ENCODE peak calls at places on chromosome 10, in seven cellular contexts. One of them, this sample, is unnamed.

GRCh38 chr10:109979215-109979614 is 28.6 kb upstream of the ADD3 start:
- DNase-seq in esophagus squamous epithelium: no peak
- DNase-seq in right atrium auricular region: no peak
- DNase-seq in endothelial cell of umbilical vein: no peak
- DNase-seq in thoracic aorta: no peak
- DNase-seq in upper lobe of right lung: no peak
- DNase-seq in ovary: no peak
- DNase-seq in this sample: no peak

GRCh38 chr10:812787-813186 is 118.7 kb downstream of the LARP4B start:
- DNase-seq in esophagus squamous epithelium: no peak
- DNase-seq in right atrium auricular region: no peak
- DNase-seq in endothelial cell of umbilical vein: no peak
- DNase-seq in ovary: no peak
- DNase-seq in thoracic aorta: no peak
- DNase-seq in upper lobe of right lung: no peak
- DNase-seq in this sample: no peak

GRCh38 chr10:100562008-100562672 is 26.4 kb downstream of the HIF1AN start:
- DNase-seq in esophagus squamous epithelium: no peak
- DNase-seq in ovary: peak; percentile 79
- DNase-seq in thoracic aorta: no peak
- DNase-seq in endothelial cell of umbilical vein: peak; percentile 51
- DNase-seq in right atrium auricular region: no peak
- DNase-seq in upper lobe of right lung: peak; percentile 86
- DNase-seq in this sample: peak; percentile 78

GRCh38 chr10:119190353-119190752 is 11.7 kb upstream of the PRDX3 start:
- DNase-seq in thoracic aorta: no peak
- DNase-seq in endothelial cell of umbilical vein: peak; percentile 18
- DNase-seq in ovary: no peak
- DNase-seq in right atrium auricular region: no peak
- DNase-seq in upper lobe of right lung: no peak
- DNase-seq in esophagus squamous epithelium: no peak
- DNase-seq in this sample: no peak

GRCh38 chr10:104340692-104341091 is 2.4 kb upstream of the ITPRIP start:
- DNase-seq in endothelial cell of umbilical vein: no peak
- DNase-seq in ovary: no peak
- DNase-seq in right atrium auricular region: no peak
- DNase-seq in thoracic aorta: no peak
- DNase-seq in upper lobe of right lung: no peak
- DNase-seq in esophagus squamous epithelium: no peak
- DNase-seq in this sample: no peak

GRCh38 chr10:219731-220472 is 84.6 kb downstream of the ZMYND11 start:
- DNase-seq in thoracic aorta: no peak
- DNase-seq in esophagus squamous epithelium: no peak
- DNase-seq in ovary: no peak
- DNase-seq in right atrium auricular region: no peak
- DNase-seq in upper lobe of right lung: no peak
- DNase-seq in endothelial cell of umbilical vein: no peak
- DNase-seq in this sample: no peak

GRCh38 chr10:102501201-102502028 is 1.1 kb downstream of the ACTR1A start:
- DNase-seq in thoracic aorta: no peak
- DNase-seq in upper lobe of right lung: no peak
- DNase-seq in esophagus squamous epithelium: no peak
- DNase-seq in endothelial cell of umbilical vein: no peak
- DNase-seq in right atrium auricular region: no peak
- DNase-seq in ovary: no peak
- DNase-seq in this sample: no peak

GRCh38 chr10:36534471-36535002 is 590.9 kb upstream of the ANKRD30A start:
- DNase-seq in endothelial cell of umbilical vein: peak; percentile 82
- DNase-seq in ovary: no peak
- DNase-seq in upper lobe of right lung: no peak
- DNase-seq in esophagus squamous epithelium: no peak
- DNase-seq in thoracic aorta: no peak
- DNase-seq in right atrium auricular region: no peak
- DNase-seq in this sample: no peak

GRCh38 chr10:24383681-24384106 is 174.8 kb downstream of the KIAA1217 start:
- DNase-seq in right atrium auricular region: peak; percentile 94
- DNase-seq in endothelial cell of umbilical vein: peak; percentile 74
- DNase-seq in esophagus squamous epithelium: peak; percentile 24
- DNase-seq in thoracic aorta: peak; percentile 55
- DNase-seq in upper lobe of right lung: peak; percentile 89
- DNase-seq in ovary: peak; percentile 95
- DNase-seq in this sample: peak; percentile 90

GRCh38 chr10:114703377-114704125 is 45.5 kb upstream of the ABLIM1 start:
- DNase-seq in right atrium auricular region: no peak
- DNase-seq in endothelial cell of umbilical vein: peak; percentile 69
- DNase-seq in thoracic aorta: no peak
- DNase-seq in upper lobe of right lung: no peak
- DNase-seq in ovary: no peak
- DNase-seq in esophagus squamous epithelium: no peak
- DNase-seq in this sample: no peak

GRCh38 chr10:115063702-115064479 is 29.3 kb upstream of the ATRNL1 start:
- DNase-seq in esophagus squamous epithelium: no peak
- DNase-seq in right atrium auricular region: no peak
- DNase-seq in endothelial cell of umbilical vein: no peak
- DNase-seq in ovary: no peak
- DNase-seq in thoracic aorta: no peak
- DNase-seq in upper lobe of right lung: no peak
- DNase-seq in this sample: no peak

GRCh38 chr10:88958721-88959120 is 6.1 kb upstream of the ACTA2 start:
- DNase-seq in right atrium auricular region: no peak
- DNase-seq in upper lobe of right lung: no peak
- DNase-seq in esophagus squamous epithelium: no peak
- DNase-seq in endothelial cell of umbilical vein: no peak
- DNase-seq in ovary: no peak
- DNase-seq in thoracic aorta: no peak
- DNase-seq in this sample: no peak

GRCh38 chr10:95421782-95422181 is 131.0 kb upstream of the PDLIM1 start:
- DNase-seq in ovary: no peak
- DNase-seq in upper lobe of right lung: no peak
- DNase-seq in right atrium auricular region: no peak
- DNase-seq in endothelial cell of umbilical vein: no peak
- DNase-seq in thoracic aorta: no peak
- DNase-seq in esophagus squamous epithelium: no peak
- DNase-seq in this sample: no peak
- H3K4me1 ChIP-seq in ovary: no peaks in the 10 kb centered on the region
- H3K4me1 ChIP-seq in upper lobe of right lung: no peaks in the 10 kb centered on the region
- H3K4me1 ChIP-seq in right atrium auricular region: no peaks in the 10 kb centered on the region
- H3K4me1 ChIP-seq in endothelial cell of umbilical vein: no peaks in the 10 kb centered on the region
- H3K4me1 ChIP-seq in thoracic aorta: peaks cover 100% of the 10 kb centered on the region
- H3K4me1 ChIP-seq in esophagus squamous epithelium: peaks cover 20% of the 10 kb centered on the region
- H3K4me1 ChIP-seq in this sample: peaks cover 72% of the 10 kb centered on the region

GRCh38 chr10:63712717-63713115 is 191.5 kb downstream of the REEP3 start:
- DNase-seq in right atrium auricular region: no peak
- DNase-seq in esophagus squamous epithelium: no peak
- DNase-seq in upper lobe of right lung: no peak
- DNase-seq in ovary: no peak
- DNase-seq in thoracic aorta: no peak
- DNase-seq in endothelial cell of umbilical vein: no peak
- DNase-seq in this sample: no peak

GRCh38 chr10:63710703-63711102 is 189.5 kb downstream of the REEP3 start:
- DNase-seq in upper lobe of right lung: no peak
- DNase-seq in endothelial cell of umbilical vein: no peak
- DNase-seq in esophagus squamous epithelium: no peak
- DNase-seq in thoracic aorta: no peak
- DNase-seq in ovary: no peak
- DNase-seq in right atrium auricular region: no peak
- DNase-seq in this sample: no peak

GRCh38 chr10:63713191-63714144 is 192.3 kb downstream of the REEP3 start:
- DNase-seq in esophagus squamous epithelium: no peak
- DNase-seq in endothelial cell of umbilical vein: peak; percentile 88
- DNase-seq in right atrium auricular region: no peak
- DNase-seq in upper lobe of right lung: no peak
- DNase-seq in ovary: peak; percentile 91
- DNase-seq in thoracic aorta: no peak
- DNase-seq in this sample: peak; percentile 85

GRCh38 chr10:63711866-63712716 is 190.9 kb downstream of the REEP3 start:
- DNase-seq in esophagus squamous epithelium: peak; percentile 43
- DNase-seq in right atrium auricular region: peak; percentile 96
- DNase-seq in endothelial cell of umbilical vein: peak; percentile 96
- DNase-seq in thoracic aorta: peak; percentile 91
- DNase-seq in ovary: peak; percentile 93
- DNase-seq in upper lobe of right lung: peak; percentile 92
- DNase-seq in this sample: peak; percentile 93

DNA sequence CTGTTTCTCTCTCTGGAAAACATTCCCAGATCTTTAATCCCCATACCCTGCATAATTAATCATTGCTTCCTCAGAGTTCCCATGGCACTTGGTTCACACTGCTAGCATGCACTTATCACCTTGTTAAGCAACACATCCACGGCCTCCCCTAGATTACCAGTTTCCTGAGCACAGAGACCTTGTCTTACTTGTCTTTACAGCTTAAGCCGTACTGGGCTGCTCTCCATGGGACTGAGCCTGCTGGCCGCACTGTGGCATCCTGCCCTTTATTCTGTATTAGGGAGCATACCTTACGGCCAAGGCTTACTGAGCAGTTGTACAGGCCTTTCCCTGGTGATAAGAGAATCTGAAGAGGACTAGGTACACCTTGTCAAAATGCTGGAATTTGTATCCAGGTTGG is 190.2 kb downstream of the REEP3 start:
- DNase-seq in right atrium auricular region: no peak
- DNase-seq in thoracic aorta: no peak
- DNase-seq in esophagus squamous epithelium: no peak
- DNase-seq in ovary: no peak
- DNase-seq in endothelial cell of umbilical vein: peak; percentile 59
- DNase-seq in upper lobe of right lung: no peak
- DNase-seq in this sample: peak; percentile 40
- H3K4me1 ChIP-seq in right atrium auricular region: no peaks in the 10 kb centered on the region
- H3K4me1 ChIP-seq in thoracic aorta: peaks cover 58% of the 10 kb centered on the region
- H3K4me1 ChIP-seq in esophagus squamous epithelium: peaks cover 43% of the 10 kb centered on the region
- H3K4me1 ChIP-seq in ovary: peaks cover 11% of the 10 kb centered on the region
- H3K4me1 ChIP-seq in endothelial cell of umbilical vein: peaks cover 55% of the 10 kb centered on the region
- H3K4me1 ChIP-seq in upper lobe of right lung: peaks cover 45% of the 10 kb centered on the region
- H3K4me1 ChIP-seq in this sample: peaks cover 74% of the 10 kb centered on the region

GRCh38 chr10:68096913-68097509 is 12.3 kb upstream of the MYPN start:
- DNase-seq in thoracic aorta: no peak
- DNase-seq in upper lobe of right lung: no peak
- DNase-seq in right atrium auricular region: no peak
- DNase-seq in esophagus squamous epithelium: no peak
- DNase-seq in ovary: no peak
- DNase-seq in endothelial cell of umbilical vein: peak; percentile 89
- DNase-seq in this sample: peak; percentile 72

GRCh38 chr10:68090586-68090985 is 15.5 kb upstream of the HERC4 start:
- DNase-seq in endothelial cell of umbilical vein: no peak
- DNase-seq in esophagus squamous epithelium: no peak
- DNase-seq in thoracic aorta: no peak
- DNase-seq in upper lobe of right lung: no peak
- DNase-seq in ovary: no peak
- DNase-seq in right atrium auricular region: no peak
- DNase-seq in this sample: no peak

GRCh38 chr10:68099736-68100135 is 9.6 kb upstream of the MYPN start:
- DNase-seq in upper lobe of right lung: no peak
- DNase-seq in ovary: no peak
- DNase-seq in endothelial cell of umbilical vein: no peak
- DNase-seq in right atrium auricular region: no peak
- DNase-seq in esophagus squamous epithelium: no peak
- DNase-seq in thoracic aorta: no peak
- DNase-seq in this sample: no peak

GRCh38 chr10:68101066-68101465 is 8.2 kb upstream of the MYPN start:
- DNase-seq in endothelial cell of umbilical vein: no peak
- DNase-seq in ovary: no peak
- DNase-seq in right atrium auricular region: no peak
- DNase-seq in esophagus squamous epithelium: no peak
- DNase-seq in thoracic aorta: no peak
- DNase-seq in upper lobe of right lung: no peak
- DNase-seq in this sample: no peak

DNA sequence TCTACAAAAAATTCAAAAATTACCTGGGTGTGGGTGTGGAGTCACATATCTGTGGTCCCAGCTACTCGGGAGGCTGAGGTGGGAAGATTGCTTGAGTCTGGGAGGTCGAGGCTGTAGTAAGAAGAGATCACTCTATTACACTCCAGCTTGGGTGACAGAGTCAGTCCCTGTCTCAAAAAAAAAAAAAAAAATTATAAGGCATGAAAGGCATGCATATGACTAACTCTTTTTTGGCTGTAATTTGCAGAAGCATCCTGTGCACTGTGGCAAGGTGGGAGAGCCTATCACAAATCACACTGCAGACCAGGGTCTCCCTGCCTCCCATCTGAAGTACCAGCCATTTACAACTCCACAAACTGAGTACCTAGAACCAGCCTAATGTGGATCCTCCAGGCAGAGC is 14.1 kb upstream of the MYPN start:
- DNase-seq in endothelial cell of umbilical vein: no peak
- DNase-seq in thoracic aorta: no peak
- DNase-seq in ovary: no peak
- DNase-seq in right atrium auricular region: no peak
- DNase-seq in esophagus squamous epithelium: no peak
- DNase-seq in upper lobe of right lung: no peak
- DNase-seq in this sample: no peak
- H3K4me1 ChIP-seq in endothelial cell of umbilical vein: peaks cover 27% of the 10 kb centered on the region
- H3K4me1 ChIP-seq in thoracic aorta: no peaks in the 10 kb centered on the region
- H3K4me1 ChIP-seq in ovary: no peaks in the 10 kb centered on the region
- H3K4me1 ChIP-seq in right atrium auricular region: no peaks in the 10 kb centered on the region
- H3K4me1 ChIP-seq in esophagus squamous epithelium: no peaks in the 10 kb centered on the region
- H3K4me1 ChIP-seq in upper lobe of right lung: no peaks in the 10 kb centered on the region
- H3K4me1 ChIP-seq in this sample: no peaks in the 10 kb centered on the region

DNA sequence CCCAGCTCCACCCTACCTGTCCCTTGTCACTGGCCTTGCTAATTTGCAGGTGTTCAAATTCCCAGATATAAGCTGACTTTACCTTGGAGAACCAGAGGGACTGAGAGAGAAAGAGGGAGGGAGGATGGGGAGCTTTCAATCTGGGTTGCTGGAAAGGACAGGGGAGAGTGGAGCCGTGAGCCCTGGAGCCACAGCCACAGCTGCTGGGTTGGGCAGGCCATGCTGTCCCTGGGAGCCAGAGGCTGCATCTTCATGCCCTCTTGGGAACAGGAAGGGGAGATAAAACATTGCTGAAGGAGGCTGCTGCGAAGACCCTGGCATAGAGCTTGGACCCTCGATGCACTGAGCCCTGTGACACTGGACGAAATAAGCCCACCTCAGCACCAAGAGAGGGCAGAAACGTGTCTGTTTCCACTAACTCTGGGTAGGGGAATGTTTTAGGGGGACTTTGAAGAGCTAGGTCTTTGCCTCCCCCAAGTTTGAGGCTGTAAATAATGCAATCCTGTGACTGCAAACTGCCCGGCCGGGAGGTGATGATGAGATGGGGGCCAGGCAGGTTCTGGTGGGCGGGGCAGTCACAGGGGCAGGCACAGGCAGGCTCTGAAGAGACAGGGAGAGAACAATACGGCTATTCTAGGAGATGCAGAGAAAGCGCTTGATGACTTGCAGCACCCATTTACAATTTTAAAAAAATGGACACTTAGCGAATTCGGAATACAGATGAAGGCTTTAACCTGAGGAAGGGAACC is 5.8 kb upstream of the JAKMIP3 start:
- DNase-seq in right atrium auricular region: no peak
- DNase-seq in upper lobe of right lung: peak; percentile 35
- DNase-seq in ovary: no peak
- DNase-seq in endothelial cell of umbilical vein: no peak
- DNase-seq in esophagus squamous epithelium: no peak
- DNase-seq in thoracic aorta: no peak
- DNase-seq in this sample: no peak
- H3K4me1 ChIP-seq in right atrium auricular region: no peaks in the 10 kb centered on the region
- H3K4me1 ChIP-seq in upper lobe of right lung: no peaks in the 10 kb centered on the region
- H3K4me1 ChIP-seq in ovary: no peaks in the 10 kb centered on the region
- H3K4me1 ChIP-seq in endothelial cell of umbilical vein: no peaks in the 10 kb centered on the region
- H3K4me1 ChIP-seq in esophagus squamous epithelium: no peaks in the 10 kb centered on the region
- H3K4me1 ChIP-seq in thoracic aorta: no peaks in the 10 kb centered on the region
- H3K4me1 ChIP-seq in this sample: peaks cover 4% of the 10 kb centered on the region

GRCh38 chr10:71840177-71840711 is 10.8 kb downstream of the PSAP start:
- DNase-seq in esophagus squamous epithelium: no peak
- DNase-seq in ovary: peak; percentile 84
- DNase-seq in endothelial cell of umbilical vein: peak; percentile 63
- DNase-seq in right atrium auricular region: no peak
- DNase-seq in upper lobe of right lung: no peak
- DNase-seq in thoracic aorta: peak; percentile 72
- DNase-seq in this sample: peak; percentile 75
- H3K4me1 ChIP-seq in esophagus squamous epithelium: peaks cover 66% of the 10 kb centered on the region
- H3K4me1 ChIP-seq in ovary: peaks cover 21% of the 10 kb centered on the region
- H3K4me1 ChIP-seq in endothelial cell of umbilical vein: peaks cover 23% of the 10 kb centered on the region
- H3K4me1 ChIP-seq in right atrium auricular region: no peaks in the 10 kb centered on the region
- H3K4me1 ChIP-seq in upper lobe of right lung: peaks cover 90% of the 10 kb centered on the region
- H3K4me1 ChIP-seq in thoracic aorta: peaks cover 74% of the 10 kb centered on the region
- H3K4me1 ChIP-seq in this sample: peaks cover 93% of the 10 kb centered on the region